ENCODE peak calls at places on chromosomes 13 and 19, in eight cellular contexts. One of them, this sample, is unnamed.

GRCh38 chr19:46904114-46905060 is 43.6 kb downstream of the ARHGAP35 start:
- DNase-seq in activated CD4-positive, CD25-positive, alpha-beta regulatory T cell treated with anti-CD3 and anti-CD28 coated beads, Interleukin-2, amount 50 U/mL, for 16 hours: no peak
- DNase-seq in GM19239: no peak
- DNase-seq in T-helper 2 cell: no peak
- DNase-seq in amniotic stem cell: no peak
- DNase-seq in activated CD8-positive, alpha-beta memory T cell treated with anti-CD3 and anti-CD28 coated beads for 48 hours: no peak
- DNase-seq in sciatic nerve: no peak
- DNase-seq in body of pancreas: peak
- DNase-seq in this sample: no peak

GRCh38 chr13:103803349-103803748 is 737.1 kb upstream of the SLC10A2 start:
- DNase-seq in sciatic nerve: no peak
- DNase-seq in activated CD4-positive, CD25-positive, alpha-beta regulatory T cell treated with anti-CD3 and anti-CD28 coated beads, Interleukin-2, amount 50 U/mL, for 16 hours: no peak
- DNase-seq in GM19239: no peak
- DNase-seq in body of pancreas: no peak
- DNase-seq in amniotic stem cell: no peak
- DNase-seq in activated CD8-positive, alpha-beta memory T cell treated with anti-CD3 and anti-CD28 coated beads for 48 hours: no peak
- DNase-seq in T-helper 2 cell: no peak
- DNase-seq in this sample: no peak

GRCh38 chr13:60765700-60766411 is 368.8 kb downstream of the TDRD3 start:
- DNase-seq in GM19239: no peak
- DNase-seq in T-helper 2 cell: no peak
- DNase-seq in activated CD8-positive, alpha-beta memory T cell treated with anti-CD3 and anti-CD28 coated beads for 48 hours: no peak
- DNase-seq in body of pancreas: no peak
- DNase-seq in activated CD4-positive, CD25-positive, alpha-beta regulatory T cell treated with anti-CD3 and anti-CD28 coated beads, Interleukin-2, amount 50 U/mL, for 16 hours: no peak
- DNase-seq in amniotic stem cell: no peak
- DNase-seq in sciatic nerve: no peak
- DNase-seq in this sample: no peak

GRCh38 chr19:581399-582111 is 8.1 kb upstream of the HCN2 start:
- DNase-seq in amniotic stem cell: no peak
- DNase-seq in body of pancreas: no peak
- DNase-seq in GM19239: no peak
- DNase-seq in activated CD8-positive, alpha-beta memory T cell treated with anti-CD3 and anti-CD28 coated beads for 48 hours: no peak
- DNase-seq in activated CD4-positive, CD25-positive, alpha-beta regulatory T cell treated with anti-CD3 and anti-CD28 coated beads, Interleukin-2, amount 50 U/mL, for 16 hours: no peak
- DNase-seq in T-helper 2 cell: no peak
- DNase-seq in sciatic nerve: no peak
- DNase-seq in this sample: no peak

GRCh38 chr13:31978021-31978420 is 53.6 kb upstream of the FRY start:
- DNase-seq in sciatic nerve: no peak
- DNase-seq in GM19239: no peak
- DNase-seq in activated CD4-positive, CD25-positive, alpha-beta regulatory T cell treated with anti-CD3 and anti-CD28 coated beads, Interleukin-2, amount 50 U/mL, for 16 hours: no peak
- DNase-seq in T-helper 2 cell: no peak
- DNase-seq in amniotic stem cell: no peak
- DNase-seq in body of pancreas: no peak
- DNase-seq in activated CD8-positive, alpha-beta memory T cell treated with anti-CD3 and anti-CD28 coated beads for 48 hours: no peak
- DNase-seq in this sample: no peak

GRCh38 chr19:58386166-58386575 is 898 bp upstream of the RPS5 start:
- DNase-seq in GM19239: no peak
- DNase-seq in T-helper 2 cell: no peak
- DNase-seq in sciatic nerve: no peak
- DNase-seq in amniotic stem cell: no peak
- DNase-seq in activated CD4-positive, CD25-positive, alpha-beta regulatory T cell treated with anti-CD3 and anti-CD28 coated beads, Interleukin-2, amount 50 U/mL, for 16 hours: no peak
- DNase-seq in body of pancreas: no peak
- DNase-seq in activated CD8-positive, alpha-beta memory T cell treated with anti-CD3 and anti-CD28 coated beads for 48 hours: no peak
- DNase-seq in this sample: no peak

GRCh38 chr19:39223703-39224279 is 19.7 kb upstream of the SYCN start:
- DNase-seq in GM19239: no peak
- DNase-seq in sciatic nerve: no peak
- DNase-seq in activated CD8-positive, alpha-beta memory T cell treated with anti-CD3 and anti-CD28 coated beads for 48 hours: no peak
- DNase-seq in body of pancreas: no peak
- DNase-seq in activated CD4-positive, CD25-positive, alpha-beta regulatory T cell treated with anti-CD3 and anti-CD28 coated beads, Interleukin-2, amount 50 U/mL, for 16 hours: no peak
- DNase-seq in amniotic stem cell: no peak
- DNase-seq in T-helper 2 cell: no peak
- DNase-seq in this sample: no peak

GRCh38 chr19:34269081-34269480 is 14.7 kb downstream of the GARRE1 start:
- DNase-seq in T-helper 2 cell: no peak
- DNase-seq in body of pancreas: peak
- DNase-seq in amniotic stem cell: no peak
- DNase-seq in sciatic nerve: no peak
- DNase-seq in GM19239: no peak
- DNase-seq in activated CD8-positive, alpha-beta memory T cell treated with anti-CD3 and anti-CD28 coated beads for 48 hours: no peak
- DNase-seq in activated CD4-positive, CD25-positive, alpha-beta regulatory T cell treated with anti-CD3 and anti-CD28 coated beads, Interleukin-2, amount 50 U/mL, for 16 hours: no peak
- DNase-seq in this sample: no peak

GRCh38 chr13:94966380-94966779 is 254.0 kb upstream of the SOX21 start:
- DNase-seq in body of pancreas: no peak
- DNase-seq in activated CD4-positive, CD25-positive, alpha-beta regulatory T cell treated with anti-CD3 and anti-CD28 coated beads, Interleukin-2, amount 50 U/mL, for 16 hours: no peak
- DNase-seq in GM19239: no peak
- DNase-seq in amniotic stem cell: no peak
- DNase-seq in activated CD8-positive, alpha-beta memory T cell treated with anti-CD3 and anti-CD28 coated beads for 48 hours: no peak
- DNase-seq in T-helper 2 cell: no peak
- DNase-seq in sciatic nerve: no peak
- DNase-seq in this sample: peak

GRCh38 chr13:80924596-80924995 is 583.7 kb upstream of the SPRY2 start:
- DNase-seq in T-helper 2 cell: no peak
- DNase-seq in sciatic nerve: no peak
- DNase-seq in body of pancreas: no peak
- DNase-seq in GM19239: no peak
- DNase-seq in amniotic stem cell: no peak
- DNase-seq in activated CD8-positive, alpha-beta memory T cell treated with anti-CD3 and anti-CD28 coated beads for 48 hours: no peak
- DNase-seq in activated CD4-positive, CD25-positive, alpha-beta regulatory T cell treated with anti-CD3 and anti-CD28 coated beads, Interleukin-2, amount 50 U/mL, for 16 hours: no peak
- DNase-seq in this sample: no peak

This sample was measured in DMS153.